ENCODE peak calls at places on chromosome 1, in four cellular contexts. X is esophagus muscularis mucosa, K is brain microvascular endothelial cell, U is astrocyte. D is an unnamed sample.

GRCh38 chr1:239112536-239112935 is 273.8 kb upstream of the CHRM3 start:
- DNase-seq in X (no peak), K (no peak), U (no peak), D (no peak)

GRCh38 chr1:117697220-117697781 is 91.5 kb downstream of the TENT5C start:
- DNase-seq in X (peak; percentile 7), K (no peak), U (peak; percentile 24), D (no peak)

GRCh38 chr1:219757890-219758289 is 145.0 kb upstream of the ZC3H11B start:
- DNase-seq in X (no peak), K (peak; percentile 28), U (peak; percentile 12), D (no peak)

GRCh38 chr1:9400425-9401079 is 107.9 kb downstream of the SPSB1 start:
- DNase-seq in X (no peak), K (no peak), U (no peak), D (no peak)

GRCh38 chr1:58899581-58900271 is 115.9 kb upstream of the JUN start:
- DNase-seq in X (peak; percentile 77), K (no peak), U (no peak), D (no peak)

GRCh38 chr1:191343816-191344215 is 814.4 kb upstream of the RGS18 start:
- DNase-seq in X (no peak), K (no peak), U (peak; percentile 59), D (no peak)

GRCh38 chr1:172449585-172450523 is 6.0 kb upstream of the PIGC start:
- DNase-seq in X (no peak), K (peak; percentile 56), U (no peak), D (no peak)

GRCh38 chr1:24551290-24551859 is 4.5 kb upstream of the NCMAP start:
- DNase-seq in X (no peak), K (no peak), U (no peak), D (no peak)

GRCh38 chr1:167899253-167899681 is 14.7 kb downstream of the ADCY10 start:
- DNase-seq in X (no peak), K (no peak), U (peak; percentile 49), D (no peak)

GRCh38 chr1:35120458-35121133 is 41.4 kb downstream of the ZMYM1 start:
- DNase-seq in X (peak; percentile 92), K (no peak), U (no peak), D (no peak)

GRCh38 chr1:78255849-78256248 is 210.1 kb downstream of the GIPC2 start:
- DNase-seq in X (no peak), K (no peak), U (no peak), D (no peak)

GRCh38 chr1:212261361-212261929 is 23.8 kb upstream of the PPP2R5A start:
- DNase-seq in X (no peak), K (no peak), U (no peak), D (no peak)

GRCh38 chr1:95948023-95948422 is 714.0 kb downstream of the RWDD3 start:
- DNase-seq in X (no peak), K (no peak), U (no peak), D (no peak)

GRCh38 chr1:13764533-13764932 is 64.5 kb downstream of the PRDM2 start:
- DNase-seq in X (no peak), K (peak; percentile 39), U (peak; percentile 54), D (no peak)

GRCh38 chr1:53765656-53766055 is 26.7 kb upstream of the GLIS1 start:
- DNase-seq in X (no peak), K (peak; percentile 52), U (peak; percentile 32), D (no peak)

GRCh38 chr1:28815533-28815932 is 3.6 kb downstream of the OPRD1 start:
- DNase-seq in X (no peak), K (no peak), U (no peak), D (no peak)

GRCh38 chr1:76006234-76006633 is 68.3 kb upstream of the ST6GALNAC3 start:
- DNase-seq in X (no peak), K (peak; percentile 40), U (peak; percentile 14), D (no peak)

GRCh38 chr1:89971600-89971999 is 23.3 kb upstream of the ZNF326 start:
- DNase-seq in X (no peak), K (no peak), U (no peak), D (no peak)

GRCh38 chr1:112070677-112071076 is 81.2 kb upstream of the KCND3 start:
- DNase-seq in X (no peak), K (no peak), U (no peak), D (no peak)

GRCh38 chr1:183051546-183051945 is 28.3 kb downstream of the LAMC1 start:
- DNase-seq in X (no peak), K (no peak), U (no peak), D (no peak)

GRCh38 chr1:147539122-147539575 is 2.2 kb upstream of the BCL9 start:
- DNase-seq in X (no peak), K (peak; percentile 94), U (peak; percentile 98), D (peak; percentile 91)

GRCh38 chr1:24047101-24047459 is 64.9 kb downstream of the MYOM3 start:
- DNase-seq in X (no peak), K (no peak), U (peak; percentile 63), D (no peak)

GRCh38 chr1:231807498-231807897 is 180.9 kb downstream of the DISC1 start:
- DNase-seq in X (no peak), K (no peak), U (no peak), D (no peak)

GRCh38 chr1:181112071-181112929 is 23.8 kb downstream of the IER5 start:
- DNase-seq in X (peak; percentile 96), K (peak; percentile 95), U (peak; percentile 99), D (peak; percentile 95)

GRCh38 chr1:77375990-77376389 is 94.2 kb downstream of the AK5 start:
- DNase-seq in X (no peak), K (no peak), U (no peak), D (no peak)

GRCh38 chr1:22410401-22410800 is 41.2 kb upstream of the ZBTB40 start:
- DNase-seq in X (no peak), K (no peak), U (no peak), D (no peak)

GRCh38 chr1:9402717-9403116 is 110.0 kb downstream of the SPSB1 start:
- DNase-seq in X (no peak), K (no peak), U (no peak), D (no peak)

GRCh38 chr1:198519639-198520501 is 20.6 kb downstream of the ATP6V1G3 start:
- DNase-seq in X (no peak), K (no peak), U (no peak), D (no peak)

GRCh38 chr1:89794406-89794805 is 26.4 kb upstream of the LRRC8D start:
- DNase-seq in X (no peak), K (peak; percentile 38), U (peak; percentile 62), D (no peak)

GRCh38 chr1:209723761-209724693 is 19.4 kb downstream of the HSD11B1 start:
- DNase-seq in X (no peak), K (no peak), U (no peak), D (no peak)

GRCh38 chr1:31744165-31744888 is 19.8 kb downstream of the ADGRB2 start:
- DNase-seq in X (no peak), K (no peak), U (no peak), D (no peak)

GRCh38 chr1:119874186-119874585 is 22.1 kb downstream of the ADAM30 start:
- DNase-seq in X (no peak), K (no peak), U (no peak), D (no peak)

GRCh38 chr1:102178483-102178882 is 181.8 kb upstream of the OLFM3 start:
- DNase-seq in X (no peak), K (no peak), U (no peak), D (no peak)

DNA sequence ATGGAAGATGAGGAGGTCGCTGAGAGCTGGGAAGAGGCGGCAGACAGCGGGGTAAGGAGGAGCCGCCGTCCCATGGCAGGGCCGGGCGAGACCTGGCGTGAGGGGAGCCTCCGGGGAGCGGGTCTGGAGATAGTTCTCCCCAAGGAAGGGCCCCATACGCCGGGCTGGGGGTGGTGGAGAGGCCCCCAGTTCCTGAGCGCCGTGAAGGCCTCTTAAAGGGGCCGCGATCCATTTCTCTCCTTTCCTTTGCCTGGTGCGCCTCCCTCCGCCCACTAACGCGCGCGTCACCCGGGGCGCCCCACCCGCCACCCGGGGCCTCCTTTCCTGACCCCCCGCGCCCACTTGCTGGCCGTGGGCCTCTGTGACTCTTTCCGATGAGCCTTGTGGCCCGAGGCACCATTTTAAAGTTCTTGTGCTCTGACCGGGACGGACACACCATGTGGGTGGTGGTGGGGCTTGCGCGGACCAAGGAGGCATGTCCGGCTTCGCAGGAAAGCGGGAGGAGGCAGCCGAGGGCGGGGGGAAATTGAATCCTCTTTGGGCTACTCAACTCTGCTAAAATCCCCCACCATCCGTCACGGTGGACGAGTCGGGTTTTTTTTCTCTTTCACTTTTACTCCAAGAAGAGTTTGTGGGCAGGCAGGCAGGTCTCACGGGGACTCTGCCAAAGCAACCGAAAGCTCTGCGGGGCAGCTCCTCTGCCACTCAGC is 371 bp downstream of the SZRD1 start:
- DNase-seq in X (peak; percentile 96), K (peak; percentile 77), U (peak; percentile 78), D (peak; percentile 46)
- TF ChIP-seq CTCF in X (peak; percentile 32), K (peak; percentile 1), U (no peak), D (no peak)

DNA sequence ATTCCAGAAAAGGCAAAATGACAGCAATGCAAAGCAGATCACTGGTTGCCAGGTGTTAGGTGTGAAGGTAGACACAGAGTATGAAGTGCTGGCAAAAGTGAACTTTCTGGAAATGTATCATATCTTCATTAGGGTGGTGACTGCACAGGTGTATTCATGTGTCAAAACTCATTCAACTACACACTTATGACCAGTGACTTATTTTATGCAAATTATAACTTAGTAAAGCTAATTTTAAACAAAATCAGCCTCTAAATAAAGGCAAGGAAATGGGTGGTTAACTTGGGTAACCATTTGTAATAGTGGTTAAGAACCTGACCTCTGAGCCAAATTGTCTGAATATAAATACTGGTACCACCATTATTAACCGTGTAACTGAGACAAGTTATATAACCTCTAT is 7.4 kb downstream of the COP1 start:
- DNase-seq in X (no peak), K (no peak), U (no peak), D (no peak)
- H3K4me3 ChIP-seq in X (no peak overlapping the region), K (no peak overlapping the region), U (no peak overlapping the region), D (no peak overlapping the region)

GRCh38 chr1:21335088-21335678 is 44.9 kb upstream of the ECE1 start:
- DNase-seq in X (no peak), K (no peak), U (no peak), D (no peak)
- TF ChIP-seq CTCF in X (no peak), K (no peak), U (no peak), D (no peak)

GRCh38 chr1:226660410-226661182 is 78.5 kb downstream of the ITPKB start:
- DNase-seq in X (no peak), K (no peak), U (no peak), D (no peak)

GRCh38 chr1:226657788-226658537 is 81.1 kb downstream of the ITPKB start:
- DNase-seq in X (no peak), K (no peak), U (no peak), D (no peak)

GRCh38 chr1:226658538-226659125 is 80.5 kb downstream of the ITPKB start:
- DNase-seq in X (no peak), K (no peak), U (no peak), D (no peak)

GRCh38 chr1:226659641-226660040 is 79.4 kb downstream of the ITPKB start:
- DNase-seq in X (no peak), K (no peak), U (no peak), D (no peak)

GRCh38 chr1:226659136-226659535 is 79.9 kb downstream of the ITPKB start:
- DNase-seq in X (no peak), K (no peak), U (no peak), D (no peak)
- H3K4me3 ChIP-seq in X (no peak overlapping the region), K (no peak overlapping the region), U (no peak overlapping the region), D (no peak overlapping the region)

DNA sequence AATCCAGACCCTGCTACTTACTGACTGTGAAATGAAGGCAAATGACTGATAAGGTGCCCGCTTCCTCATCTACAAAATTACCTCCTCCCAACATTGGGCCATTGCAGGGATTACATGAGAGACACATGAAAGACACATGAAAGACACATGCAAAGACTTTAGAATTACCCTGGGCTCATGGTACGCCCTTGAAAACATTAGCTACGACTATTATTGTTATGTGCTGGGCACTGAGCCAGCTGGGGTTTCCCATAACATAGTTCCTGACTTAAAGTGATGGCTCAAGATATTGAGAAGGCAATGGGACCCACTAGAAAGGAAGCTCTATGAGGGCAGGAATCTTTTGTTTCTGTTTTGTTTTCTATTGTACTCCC is 43.7 kb upstream of the KANK4 start:
- DNase-seq in X (no peak), K (no peak), U (no peak), D (no peak)
- TF ChIP-seq CTCF in X (no peak), K (no peak), U (no peak), D (no peak)

D was measured in AG09309.